ENCODE peak calls at places on chromosome 21, in seven cellular contexts. Y is HepG2, H is HCT116, X is K562, R is SK-N-SH, Z is GM12878, S is H1. U is an unnamed sample.

GRCh38 chr21:42027804-42028753 is 17.9 kb upstream of the ZBTB21 start:
- DNase-seq in Z (no peak), R (no peak), H (no peak), Y (no peak), S (no peak), X (no peak), U (no peak)

GRCh38 chr21:24255591-24255990 is 1351.7 kb downstream of the MRPL39 start:
- DNase-seq in S (no peak), X (no peak), Z (no peak), Y (no peak), H (no peak), R (no peak), U (no peak)

GRCh38 chr21:17118638-17119384 is 394.0 kb upstream of the CXADR start:
- DNase-seq in Y (no peak), X (no peak), Z (no peak), H (no peak), R (no peak), S (no peak), U (no peak)

GRCh38 chr21:43370091-43370658 is 56.8 kb downstream of the SIK1 start:
- DNase-seq in R (no peak), S (no peak), H (no peak), X (no peak), Z (no peak), Y (no peak), U (no peak)

GRCh38 chr21:15850645-15851044 is 120.9 kb downstream of the USP25 start:
- DNase-seq in R (no peak), Z (no peak), H (no peak), X (no peak), Y (peak), S (no peak), U (no peak)

GRCh38 chr21:41663805-41664788 is 102.8 kb downstream of the RIPK4 start:
- DNase-seq in Y (peak), R (no peak), H (no peak), X (no peak), Z (peak), S (no peak), U (no peak)

GRCh38 chr21:38286739-38287426 is 30.1 kb downstream of the KCNJ15 start:
- DNase-seq in S (no peak), R (no peak), Z (no peak), X (no peak), H (no peak), Y (no peak), U (no peak)

GRCh38 chr21:44455524-44456206 is 355 bp downstream of the LRRC3 start:
- DNase-seq in Z (no peak), X (peak), H (no peak), R (peak), Y (no peak), S (peak), U (peak)

GRCh38 chr21:20459838-20460237 is 538.4 kb upstream of the NCAM2 start:
- DNase-seq in Z (no peak), H (no peak), S (no peak), R (no peak), Y (no peak), X (no peak), U (no peak)

GRCh38 chr21:45541221-45542039 is 810 bp downstream of the SLC19A1 start:
- DNase-seq in X (peak), Y (no peak), H (peak), S (peak), R (peak), Z (no peak), U (peak)

GRCh38 chr21:45543371-45543709 is 1.1 kb upstream of the SLC19A1 start:
- DNase-seq in S (no peak), Z (no peak), X (no peak), R (peak), H (no peak), Y (no peak), U (no peak)

GRCh38 chr21:45543710-45544448 is 1.6 kb upstream of the SLC19A1 start:
- DNase-seq in H (no peak), Z (no peak), Y (no peak), S (peak), R (peak), X (no peak), U (no peak)

GRCh38 chr21:45542242-45542666 is at the start of gene SLC19A1:
- DNase-seq in S (peak), R (peak), H (no peak), X (peak), Z (no peak), Y (no peak), U (peak)

GRCh38 chr21:45542667-45543370 is 579 bp upstream of the SLC19A1 start:
- DNase-seq in S (peak), Z (no peak), X (no peak), Y (no peak), H (no peak), R (peak), U (peak)
- TF ChIP-seq JUND in S (no peak), Z (no peak), X (no peak), Y (no peak), H (no peak), R (no peak), U (no peak)

GRCh38 chr21:28818663-28819278 is 173.9 kb downstream of the LTN1 start:
- DNase-seq in S (no peak), X (no peak), Z (no peak), H (no peak), Y (no peak), R (no peak), U (no peak)
- TF ChIP-seq JUND in S (no peak), X (no peak), Z (no peak), H (no peak), Y (no peak), R (no peak), U (no peak)

GRCh38 chr21:36481639-36482038 is 1.7 kb upstream of the CLDN14 start:
- DNase-seq in X (no peak), H (no peak), R (no peak), S (no peak), Y (peak), Z (no peak), U (no peak)

GRCh38 chr21:36482673-36483072 is 2.8 kb upstream of the CLDN14 start:
- DNase-seq in X (no peak), Y (no peak), Z (no peak), R (no peak), S (no peak), H (no peak), U (no peak)

GRCh38 chr21:36480618-36481017 is 696 bp upstream of the CLDN14 start:
- DNase-seq in H (no peak), R (no peak), Y (no peak), X (no peak), Z (no peak), S (no peak), U (no peak)

GRCh38 chr21:36483095-36483494 is 3.2 kb upstream of the CLDN14 start:
- DNase-seq in R (no peak), Z (no peak), S (no peak), Y (no peak), H (no peak), X (no peak), U (no peak)

DNA sequence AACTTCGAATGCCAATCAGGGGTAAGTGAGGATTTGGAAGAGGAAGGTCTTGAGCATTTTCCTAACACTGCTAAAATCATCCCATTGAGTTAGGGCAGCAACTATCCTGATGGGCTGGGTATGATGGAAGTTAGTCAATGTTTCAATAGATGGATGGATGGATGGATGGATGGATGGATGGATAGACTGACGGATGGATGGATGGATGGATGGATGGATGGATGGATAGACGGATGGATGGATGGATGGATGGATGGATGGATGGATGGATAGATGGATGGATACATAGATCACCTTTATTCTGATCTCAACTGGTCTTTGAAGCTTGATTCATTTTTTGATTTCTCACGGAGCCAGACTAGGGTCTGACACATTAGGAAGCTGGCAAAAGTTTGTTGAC is 2.3 kb upstream of the CLDN14 start:
- DNase-seq in Z (no peak), X (no peak), Y (no peak), H (no peak), S (no peak), R (no peak), U (no peak)
- TF ChIP-seq JUND in Z (no peak), X (no peak), Y (no peak), H (no peak), S (no peak), R (no peak), U (no peak)

DNA sequence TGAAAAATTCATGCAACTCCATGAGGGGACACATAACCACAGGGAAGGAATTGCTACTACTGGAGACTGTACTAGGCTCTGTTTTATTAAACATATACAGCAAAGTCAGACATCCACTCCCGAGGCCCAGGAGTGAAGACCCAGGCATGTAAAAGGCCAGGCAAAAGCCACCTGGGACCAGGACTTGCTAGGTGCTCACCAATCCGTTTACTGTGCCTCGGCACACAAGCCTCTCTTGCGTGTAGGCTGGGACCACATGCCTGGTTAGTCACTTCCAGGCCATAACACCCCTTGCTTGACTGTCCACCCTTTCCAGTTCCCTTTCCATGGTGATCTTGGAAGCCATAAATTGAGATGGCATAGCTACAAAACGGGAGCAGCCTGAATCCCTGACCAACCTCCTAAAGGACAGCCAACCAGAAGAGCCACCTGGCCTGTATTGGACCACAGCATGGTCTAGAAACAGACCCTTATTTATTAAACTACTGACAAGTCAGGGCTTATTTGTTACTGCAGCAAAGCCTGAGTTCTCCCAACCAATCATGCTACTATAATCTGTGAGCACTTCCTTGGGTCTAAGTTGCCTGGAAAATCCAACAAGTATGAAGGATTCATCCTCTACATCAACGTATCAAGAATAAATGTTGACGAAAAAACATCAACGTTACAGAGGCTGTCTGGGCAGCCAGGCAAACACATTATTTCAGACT is 39.7 kb downstream of the URB1 start:
- DNase-seq in X (no peak), Z (no peak), H (no peak), S (no peak), Y (no peak), R (no peak), U (no peak)
- TF ChIP-seq JUND in X (no peak), Z (no peak), H (no peak), S (no peak), Y (no peak), R (no peak), U (no peak)

GRCh38 chr21:26115346-26115745 is 55.2 kb downstream of the APP start:
- DNase-seq in Y (no peak), R (peak), X (no peak), Z (no peak), H (no peak), S (no peak), U (peak)

GRCh38 chr21:26115899-26116298 is 54.7 kb downstream of the APP start:
- DNase-seq in Z (no peak), H (no peak), S (no peak), R (no peak), X (no peak), Y (no peak), U (no peak)

GRCh38 chr21:26117972-26118367 is 52.6 kb downstream of the APP start:
- DNase-seq in S (no peak), H (no peak), Z (no peak), R (no peak), X (no peak), Y (no peak), U (no peak)

GRCh38 chr21:26117324-26117971 is 53.1 kb downstream of the APP start:
- DNase-seq in Z (no peak), H (no peak), S (no peak), X (no peak), R (no peak), Y (no peak), U (no peak)

GRCh38 chr21:26116456-26117011 is 54.0 kb downstream of the APP start:
- DNase-seq in Z (no peak), S (no peak), H (no peak), X (no peak), R (peak), Y (peak), U (peak)
- TF ChIP-seq JUND in Z (no peak), S (no peak), H (no peak), X (no peak), R (no peak), Y (no peak), U (peak)

DNA sequence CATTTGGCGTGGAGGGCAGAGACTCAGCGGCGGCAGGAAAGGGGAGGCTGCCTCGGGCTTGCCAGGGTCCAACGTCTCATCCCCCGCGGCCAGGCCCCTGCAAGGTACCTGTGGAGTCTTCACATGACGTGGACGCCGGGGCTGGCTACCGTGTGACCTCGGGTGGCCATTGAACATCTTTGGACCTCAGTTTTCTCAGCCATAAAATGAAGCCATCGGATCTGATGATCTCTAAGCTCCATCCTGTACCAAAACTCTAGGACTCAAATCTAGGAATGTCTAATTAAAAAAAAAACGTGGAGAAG is 141.8 kb upstream of the KCNE2 start:
- DNase-seq in X (no peak), Y (no peak), H (no peak), S (no peak), Z (no peak), R (no peak), U (no peak)
- TF ChIP-seq JUND in X (no peak), Y (no peak), H (no peak), S (no peak), Z (no peak), R (no peak), U (no peak)

U was measured in T47D.